ENCODE peak calls at places on chromosomes 4 and X, in ten cellular contexts. X is lung; T is M059J; C is activated T-cell treated with anti-CD3 and anti-CD28 coated beads for 1 hour; Z is GM23338; U is effector memory CD4-positive, alpha-beta T cell; J is GDM1; K is ovary; B is COLO829; Y is right cardiac atrium. M is an unnamed sample.
A peak's percentile ranks its signal among the peaks of the same experiment; 100 is the strongest.

GRCh38 chr4:25161599-25161960 is 1.3 kb upstream of the SEPSECS start:
- DNase-seq in X (no peak), J (no peak), T (peak; percentile 61), C (no peak), K (no peak), U (no peak), B (no peak), Y (no peak), Z (no peak), M (no peak)

GRCh38 chr4:110878413-110878812 is 255.5 kb upstream of the PITX2 start:
- DNase-seq in Z (no peak), Y (no peak), K (no peak), B (no peak), U (no peak), J (no peak), X (no peak), T (peak; percentile 59), C (no peak), M (no peak)

GRCh38 chrX:17038681-17039161 is 92.3 kb downstream of the REPS2 start:
- DNase-seq in C (no peak), B (no peak), T (peak; percentile 59), Z (no peak), J (no peak), Y (no peak), X (no peak), U (no peak), K (peak; percentile 56), M (no peak)

GRCh38 chrX:29842552-29842951 is 372.8 kb upstream of the MAGEB2 start:
- DNase-seq in X (no peak), U (no peak), Z (no peak), K (no peak), B (no peak), C (no peak), Y (no peak), J (no peak), T (no peak), M (no peak)

GRCh38 chr4:108902769-108903168 is 139.9 kb upstream of the ETNPPL start:
- DNase-seq in Z (no peak), Y (no peak), U (no peak), B (peak; percentile 71), C (no peak), K (no peak), X (no peak), J (no peak), T (no peak), M (no peak)

GRCh38 chr4:120155287-120155686 is 88.6 kb upstream of the MAD2L1 start:
- DNase-seq in K (no peak), Z (no peak), J (no peak), U (no peak), X (no peak), T (no peak), C (no peak), B (no peak), Y (no peak), M (no peak)

GRCh38 chr4:113636877-113637276 is 124.7 kb downstream of the CAMK2D start:
- DNase-seq in X (no peak), B (peak; percentile 63), C (no peak), U (peak; percentile 12), T (peak; percentile 83), J (peak; percentile 29), K (no peak), Y (no peak), Z (no peak), M (no peak)

GRCh38 chrX:68018248-68019203 is 414.8 kb downstream of the OPHN1 start:
- DNase-seq in B (peak; percentile 5), K (no peak), Y (no peak), X (no peak), J (peak; percentile 31), U (no peak), C (no peak), Z (peak; percentile 68), T (peak; percentile 22), M (no peak)

GRCh38 chr4:132227349-132228165 is 921.5 kb upstream of the PCDH10 start:
- DNase-seq in U (no peak), C (no peak), X (peak; percentile 31), K (no peak), T (no peak), J (no peak), Z (peak; percentile 80), B (peak; percentile 45), Y (no peak), M (no peak)

GRCh38 chrX:116272328-116272727 is 101.8 kb downstream of the AGTR2 start:
- DNase-seq in U (no peak), K (no peak), B (peak; percentile 35), C (no peak), Y (no peak), X (peak; percentile 30), J (no peak), Z (peak; percentile 11), T (peak; percentile 97), M (no peak)

GRCh38 chr4:47553329-47554125 is 68.5 kb downstream of the ATP10D start:
- DNase-seq in Y (no peak), B (peak; percentile 58), U (no peak), X (no peak), T (no peak), C (no peak), K (no peak), J (no peak), Z (no peak), M (no peak)

GRCh38 chr4:113476800-113477199 is 284.7 kb downstream of the CAMK2D start:
- DNase-seq in C (no peak), K (no peak), U (no peak), B (no peak), J (no peak), Z (no peak), Y (no peak), T (peak; percentile 46), X (no peak), M (no peak)

GRCh38 chr4:10320130-10320529 is 137.1 kb downstream of the ZNF518B start:
- DNase-seq in J (no peak), Y (no peak), C (no peak), B (no peak), K (no peak), T (no peak), U (no peak), X (no peak), Z (no peak), M (no peak)

GRCh38 chr4:42865572-42866189 is 26.8 kb upstream of the GRXCR1 start:
- DNase-seq in U (peak; percentile 4), Z (peak; percentile 83), X (peak; percentile 63), J (peak; percentile 1), B (peak; percentile 3), T (peak; percentile 44), C (peak; percentile 15), K (peak; percentile 21), Y (no peak), M (no peak)